ENCODE peak calls at places on chromosomes 3 and 15, in eight cellular contexts. N is T-helper 17 cell; B is ovary; Y is neural progenitor cell; P is psoas muscle; K is CD4-positive, CD25-positive, alpha-beta regulatory T cell; Z is WERI-Rb-1; R is trophoblast cell. M is an unnamed sample. For H3K9me3, the result is how much of the 10 kb centered on the place peaks cover.

GRCh38 chr3:39133093-39133490 is 20.3 kb downstream of the CSRNP1 start:
- DNase-seq in N (no peak), B (no peak), Y (no peak), P (no peak), K (no peak), Z (no peak), R (peak), M (no peak)

GRCh38 chr3:145628211-145628610 is 532.8 kb downstream of the PLOD2 start:
- DNase-seq in N (no peak), B (no peak), Y (no peak), P (no peak), K (no peak), Z (no peak), R (no peak), M (no peak)

GRCh38 chr15:68818671-68819450 is 1.8 kb downstream of the ANP32A start:
- DNase-seq in N (peak), B (peak), Y (peak), P (peak), K (no peak), Z (peak), R (peak), M (no peak)

GRCh38 chr3:104887619-104888018 is 479.1 kb upstream of the ALCAM start:
- DNase-seq in N (no peak), B (no peak), Y (no peak), P (no peak), K (no peak), Z (no peak), R (no peak), M (no peak)

GRCh38 chr15:75202251-75203016 is 752 bp downstream of the C15orf39 start:
- DNase-seq in N (peak), B (peak), Y (peak), P (peak), K (peak), Z (peak), R (peak), M (peak)

GRCh38 chr15:56631765-56632164 is 101.5 kb downstream of the ZNF280D start:
- DNase-seq in N (no peak), B (no peak), Y (no peak), P (no peak), K (no peak), Z (no peak), R (no peak), M (no peak)

GRCh38 chr3:17158941-17159682 is 274.4 kb downstream of the PLCL2 start:
- DNase-seq in N (no peak), B (no peak), Y (no peak), P (no peak), K (no peak), Z (no peak), R (no peak), M (no peak)

GRCh38 chr15:39438795-39439577 is 141.9 kb upstream of the THBS1 start:
- DNase-seq in N (no peak), B (peak), Y (no peak), P (no peak), K (no peak), Z (no peak), R (no peak), M (no peak)

GRCh38 chr15:56353119-56353518 is 12.1 kb upstream of the TEX9 start:
- DNase-seq in N (no peak), B (no peak), Y (no peak), P (no peak), K (no peak), Z (no peak), R (no peak), M (no peak)

GRCh38 chr15:76905855-76906254 is 715 bp upstream of the SCAPER start:
- DNase-seq in N (no peak), B (peak), Y (no peak), P (no peak), K (no peak), Z (peak), R (no peak), M (no peak)

GRCh38 chr3:56254835-56255234 is 213.4 kb downstream of the ERC2 start:
- DNase-seq in N (no peak), B (no peak), Y (no peak), P (no peak), K (no peak), Z (no peak), R (peak), M (no peak)

GRCh38 chr3:134342269-134342668 is 32.0 kb downstream of the AMOTL2 start:
- DNase-seq in N (no peak), B (no peak), Y (no peak), P (no peak), K (no peak), Z (no peak), R (no peak), M (no peak)

GRCh38 chr15:80776420-80777045 is 2.6 kb upstream of the CEMIP start:
- DNase-seq in N (peak), B (peak), Y (peak), P (peak), K (peak), Z (peak), R (peak), M (peak)

GRCh38 chr3:135106445-135106844 is 311.4 kb downstream of the EPHB1 start:
- DNase-seq in N (no peak), B (no peak), Y (peak), P (no peak), K (no peak), Z (no peak), R (peak), M (no peak)

GRCh38 chr3:94441494-94441847 is 378.6 kb downstream of the NSUN3 start:
- DNase-seq in N (no peak), B (no peak), Y (no peak), P (no peak), K (no peak), Z (no peak), R (no peak), M (no peak)

GRCh38 chr3:5202267-5202666 is 14.8 kb downstream of the EDEM1 start:
- DNase-seq in N (no peak), B (no peak), Y (no peak), P (no peak), K (no peak), Z (no peak), R (no peak), M (no peak)

GRCh38 chr3:129106866-129107565 is 14.6 kb downstream of the RAB43 start:
- DNase-seq in N (no peak), B (no peak), Y (no peak), P (no peak), K (no peak), Z (peak), R (no peak), M (no peak)

GRCh38 chr3:107705046-107705445 is 182.3 kb downstream of the BBX start:
- DNase-seq in N (no peak), B (no peak), Y (no peak), P (no peak), K (no peak), Z (no peak), R (no peak), M (no peak)

GRCh38 chr3:114274929-114275328 is 18.9 kb upstream of the TIGIT start:
- DNase-seq in N (no peak), B (no peak), Y (no peak), P (no peak), K (no peak), Z (no peak), R (no peak), M (no peak)

GRCh38 chr15:99562238-99562637 is 3.5 kb upstream of the MEF2A start:
- DNase-seq in N (no peak), B (no peak), Y (no peak), P (no peak), K (no peak), Z (no peak), R (no peak), M (no peak)

GRCh38 chr3:175149675-175150074 is 290.5 kb downstream of the NAALADL2 start:
- DNase-seq in N (no peak), B (no peak), Y (no peak), P (no peak), K (no peak), Z (peak), R (peak), M (no peak)

GRCh38 chr15:68730491-68731317 is 90.0 kb downstream of the ANP32A start:
- DNase-seq in N (no peak), B (peak), Y (peak), P (no peak), K (peak), Z (peak), R (peak), M (no peak)

GRCh38 chr3:122101646-122102045 is 46.5 kb downstream of the CD86 start:
- DNase-seq in N (no peak), B (no peak), Y (peak), P (no peak), K (peak), Z (peak), R (peak), M (no peak)

GRCh38 chr15:64163662-64164362 is 990 bp upstream of the PPIB start:
- DNase-seq in N (no peak), B (no peak), Y (no peak), P (no peak), K (no peak), Z (no peak), R (peak), M (no peak)

GRCh38 chr3:127588675-127589577 is 1.6 kb downstream of the TPRA1 start:
- DNase-seq in N (no peak), B (no peak), Y (peak), P (no peak), K (no peak), Z (no peak), R (peak), M (no peak)

GRCh38 chr3:38836561-38836960 is 20.5 kb upstream of the SCN10A start:
- DNase-seq in N (no peak), B (no peak), Y (peak), P (no peak), K (no peak), Z (no peak), R (no peak), M (no peak)

GRCh38 chr3:23041918-23042696 is 161.0 kb upstream of the UBE2E2 start:
- DNase-seq in N (no peak), B (no peak), Y (no peak), P (no peak), K (no peak), Z (no peak), R (no peak), M (no peak)

DNA sequence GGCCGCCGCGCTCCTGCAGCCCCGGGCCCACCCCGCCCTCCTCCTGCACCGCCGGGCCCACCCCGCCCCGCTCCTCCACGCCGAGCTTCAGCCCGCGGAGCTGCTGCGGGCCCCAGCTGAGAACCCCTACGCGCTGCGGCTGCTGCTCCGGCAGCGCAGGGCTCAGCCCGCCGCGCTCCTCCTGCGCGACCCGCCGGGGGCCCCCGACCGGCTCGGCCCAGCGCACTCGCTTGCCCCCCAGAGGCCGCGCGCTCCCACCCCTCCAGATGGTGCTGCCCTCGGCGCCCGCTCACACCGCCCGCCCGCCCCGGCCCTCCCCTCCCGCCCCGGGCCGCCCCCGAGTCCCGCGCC is 918 bp upstream of the TNK2 start:
- DNase-seq in N (no peak), B (no peak), Y (peak), P (no peak), K (no peak), Z (no peak), R (peak), M (no peak)
- H3K9me3 ChIP-seq in N (under half), B (under half), Y (under half), P (under half), K (under half), Z (under half), R (under half), M (under half)

DNA sequence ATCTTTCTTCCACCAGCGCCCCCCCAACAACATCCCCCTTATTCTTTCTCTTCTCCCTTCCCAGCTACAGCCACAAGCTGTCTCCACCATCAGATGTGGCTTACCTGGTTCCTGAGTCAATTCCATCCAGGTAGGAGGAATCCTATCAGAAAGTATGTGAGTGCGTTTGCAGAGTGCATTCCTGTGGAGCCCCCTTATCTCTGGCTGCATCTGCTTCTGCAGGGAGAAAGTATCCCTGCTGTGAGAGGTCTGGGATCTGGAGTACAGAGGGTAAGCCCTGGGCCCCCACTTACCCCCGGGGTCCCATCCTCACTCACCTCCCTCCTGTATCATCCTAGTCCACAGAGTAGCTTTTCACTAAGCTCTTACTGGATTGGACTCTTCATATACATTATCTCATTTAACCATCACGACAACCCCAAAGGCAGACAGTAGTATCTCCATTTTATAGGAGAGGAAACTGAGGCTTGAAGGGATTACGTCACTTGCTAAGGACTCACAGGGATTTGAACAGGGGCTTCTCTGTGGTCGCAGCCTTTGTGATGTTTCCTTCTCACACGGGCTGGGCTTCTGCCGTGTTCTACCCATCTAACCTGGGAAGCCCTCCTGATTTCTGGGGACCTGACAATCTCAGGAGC is 22.2 kb upstream of the MAGEF1 start:
- DNase-seq in N (no peak), B (no peak), Y (no peak), P (no peak), K (no peak), Z (no peak), R (peak), M (no peak)
- H3K9me3 ChIP-seq in N (under half), B (under half), Y (under half), P (under half), K (under half), Z (under half), R (under half), M (under half)

GRCh38 chr15:100810831-100811230 is 68.8 kb upstream of the ALDH1A3 start:
- DNase-seq in N (no peak), B (no peak), Y (no peak), P (no peak), K (no peak), Z (no peak), R (no peak), M (no peak)
- H3K9me3 ChIP-seq in N (under half), B (under half), Y (under half), P (under half), K (under half), Z (under half), R (under half), M (under half)

GRCh38 chr3:197242784-197243432 is 55.5 kb downstream of the DLG1 start:
- DNase-seq in N (no peak), B (no peak), Y (peak), P (no peak), K (no peak), Z (no peak), R (peak), M (no peak)

GRCh38 chr3:197238842-197239241 is 59.6 kb downstream of the DLG1 start:
- DNase-seq in N (no peak), B (no peak), Y (no peak), P (no peak), K (no peak), Z (no peak), R (no peak), M (no peak)

GRCh38 chr3:197239857-197240256 is 58.6 kb downstream of the DLG1 start:
- DNase-seq in N (no peak), B (no peak), Y (no peak), P (no peak), K (no peak), Z (no peak), R (no peak), M (no peak)

GRCh38 chr3:197237897-197238296 is 60.5 kb downstream of the DLG1 start:
- DNase-seq in N (no peak), B (no peak), Y (no peak), P (no peak), K (no peak), Z (no peak), R (no peak), M (no peak)

DNA sequence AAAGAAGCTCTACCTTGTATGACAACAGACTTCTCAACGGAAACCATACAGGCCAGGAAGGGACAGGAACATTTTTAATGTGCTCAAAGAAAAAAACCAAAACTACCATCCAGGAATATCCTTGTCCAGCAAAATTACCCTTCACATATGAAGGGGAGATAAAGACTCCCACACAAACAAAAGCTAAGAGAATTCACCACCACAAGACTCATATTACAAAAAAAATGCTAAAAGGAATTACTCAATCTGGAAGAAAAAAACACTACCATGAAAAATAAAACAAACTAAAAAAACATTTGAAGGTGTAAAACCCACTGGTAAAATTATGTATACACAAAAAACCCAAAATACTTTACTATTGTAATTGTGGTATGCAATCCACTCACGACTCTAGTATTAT is 57.2 kb downstream of the DLG1 start:
- DNase-seq in N (no peak), B (no peak), Y (no peak), P (no peak), K (no peak), Z (no peak), R (no peak), M (no peak)
- H3K9me3 ChIP-seq in N (under half), B (under half), Y (under half), P (under half), K (under half), Z (under half), R (under half), M (under half)